ENCODE peak calls at places on chromosomes 7 and 10, in eight cellular contexts. One of them, this sample, is unnamed.

GRCh38 chr10:106410331-106410730 is 754.2 kb downstream of the SORCS1 start:
- DNase-seq in AG09319: no peak
- DNase-seq in HTR-8/SVneo: no peak
- DNase-seq in activated CD4-positive, alpha-beta memory T cell treated with anti-CD3 and anti-CD28 coated beads, Interleukin-2, amount 10 ng/mL, durations not matched to agents 7 days and 5 days: no peak
- DNase-seq in Caki2: no peak
- DNase-seq in effector CD8-positive, alpha-beta T cell: no peak
- DNase-seq in upper lobe of right lung: no peak
- DNase-seq in AG08395: no peak
- DNase-seq in this sample: no peak

GRCh38 chr7:5215313-5215712 is 25.3 kb downstream of the WIPI2 start:
- DNase-seq in effector CD8-positive, alpha-beta T cell: no peak
- DNase-seq in AG08395: no peak
- DNase-seq in HTR-8/SVneo: no peak
- DNase-seq in Caki2: no peak
- DNase-seq in activated CD4-positive, alpha-beta memory T cell treated with anti-CD3 and anti-CD28 coated beads, Interleukin-2, amount 10 ng/mL, durations not matched to agents 7 days and 5 days: no peak
- DNase-seq in AG09319: no peak
- DNase-seq in upper lobe of right lung: peak; percentile 38
- DNase-seq in this sample: no peak

GRCh38 chr7:84633-85020 is 107.7 kb upstream of the FAM20C start:
- DNase-seq in activated CD4-positive, alpha-beta memory T cell treated with anti-CD3 and anti-CD28 coated beads, Interleukin-2, amount 10 ng/mL, durations not matched to agents 7 days and 5 days: no peak
- DNase-seq in Caki2: no peak
- DNase-seq in upper lobe of right lung: no peak
- DNase-seq in AG09319: no peak
- DNase-seq in effector CD8-positive, alpha-beta T cell: no peak
- DNase-seq in HTR-8/SVneo: no peak
- DNase-seq in AG08395: no peak
- DNase-seq in this sample: no peak

GRCh38 chr10:33273295-33274002 is 61.0 kb downstream of the NRP1 start:
- DNase-seq in HTR-8/SVneo: peak; percentile 58
- DNase-seq in activated CD4-positive, alpha-beta memory T cell treated with anti-CD3 and anti-CD28 coated beads, Interleukin-2, amount 10 ng/mL, durations not matched to agents 7 days and 5 days: no peak
- DNase-seq in effector CD8-positive, alpha-beta T cell: no peak
- DNase-seq in AG08395: peak; percentile 94
- DNase-seq in AG09319: peak; percentile 98
- DNase-seq in upper lobe of right lung: peak; percentile 91
- DNase-seq in Caki2: peak; percentile 96
- DNase-seq in this sample: peak; percentile 89

GRCh38 chr7:7732566-7733290 is 14.3 kb upstream of the RPA3 start:
- DNase-seq in HTR-8/SVneo: peak; percentile 21
- DNase-seq in AG09319: peak; percentile 19
- DNase-seq in AG08395: peak; percentile 44
- DNase-seq in effector CD8-positive, alpha-beta T cell: no peak
- DNase-seq in activated CD4-positive, alpha-beta memory T cell treated with anti-CD3 and anti-CD28 coated beads, Interleukin-2, amount 10 ng/mL, durations not matched to agents 7 days and 5 days: no peak
- DNase-seq in upper lobe of right lung: no peak
- DNase-seq in Caki2: no peak
- DNase-seq in this sample: peak; percentile 80

GRCh38 chr10:119782981-119783664 is 57.3 kb downstream of the INPP5F start:
- DNase-seq in activated CD4-positive, alpha-beta memory T cell treated with anti-CD3 and anti-CD28 coated beads, Interleukin-2, amount 10 ng/mL, durations not matched to agents 7 days and 5 days: no peak
- DNase-seq in upper lobe of right lung: no peak
- DNase-seq in AG09319: no peak
- DNase-seq in HTR-8/SVneo: no peak
- DNase-seq in effector CD8-positive, alpha-beta T cell: no peak
- DNase-seq in Caki2: no peak
- DNase-seq in AG08395: peak; percentile 7
- DNase-seq in this sample: no peak

GRCh38 chr10:22816298-22816653 is 101.9 kb upstream of the PIP4K2A start:
- DNase-seq in HTR-8/SVneo: peak; percentile 73
- DNase-seq in Caki2: peak; percentile 98
- DNase-seq in effector CD8-positive, alpha-beta T cell: no peak
- DNase-seq in activated CD4-positive, alpha-beta memory T cell treated with anti-CD3 and anti-CD28 coated beads, Interleukin-2, amount 10 ng/mL, durations not matched to agents 7 days and 5 days: no peak
- DNase-seq in AG08395: peak; percentile 73
- DNase-seq in upper lobe of right lung: no peak
- DNase-seq in AG09319: no peak
- DNase-seq in this sample: peak; percentile 94

GRCh38 chr7:101093907-101094306 is 8.6 kb downstream of the TRIM56 start:
- DNase-seq in upper lobe of right lung: no peak
- DNase-seq in activated CD4-positive, alpha-beta memory T cell treated with anti-CD3 and anti-CD28 coated beads, Interleukin-2, amount 10 ng/mL, durations not matched to agents 7 days and 5 days: no peak
- DNase-seq in AG09319: no peak
- DNase-seq in Caki2: no peak
- DNase-seq in HTR-8/SVneo: peak; percentile 33
- DNase-seq in effector CD8-positive, alpha-beta T cell: no peak
- DNase-seq in AG08395: peak; percentile 81
- DNase-seq in this sample: peak; percentile 86

GRCh38 chr10:18087398-18087797 is 52.8 kb upstream of the CACNB2 start:
- DNase-seq in upper lobe of right lung: no peak
- DNase-seq in AG08395: no peak
- DNase-seq in activated CD4-positive, alpha-beta memory T cell treated with anti-CD3 and anti-CD28 coated beads, Interleukin-2, amount 10 ng/mL, durations not matched to agents 7 days and 5 days: no peak
- DNase-seq in HTR-8/SVneo: no peak
- DNase-seq in Caki2: no peak
- DNase-seq in AG09319: no peak
- DNase-seq in effector CD8-positive, alpha-beta T cell: no peak
- DNase-seq in this sample: no peak

GRCh38 chr7:116793795-116794360 is 68.5 kb upstream of the CAPZA2 start:
- DNase-seq in Caki2: no peak
- DNase-seq in upper lobe of right lung: no peak
- DNase-seq in AG08395: no peak
- DNase-seq in AG09319: no peak
- DNase-seq in HTR-8/SVneo: no peak
- DNase-seq in activated CD4-positive, alpha-beta memory T cell treated with anti-CD3 and anti-CD28 coated beads, Interleukin-2, amount 10 ng/mL, durations not matched to agents 7 days and 5 days: no peak
- DNase-seq in effector CD8-positive, alpha-beta T cell: no peak
- DNase-seq in this sample: no peak

GRCh38 chr10:88623835-88624234 is 37.3 kb downstream of the LIPJ start:
- DNase-seq in AG09319: no peak
- DNase-seq in HTR-8/SVneo: no peak
- DNase-seq in upper lobe of right lung: no peak
- DNase-seq in effector CD8-positive, alpha-beta T cell: no peak
- DNase-seq in Caki2: no peak
- DNase-seq in AG08395: no peak
- DNase-seq in activated CD4-positive, alpha-beta memory T cell treated with anti-CD3 and anti-CD28 coated beads, Interleukin-2, amount 10 ng/mL, durations not matched to agents 7 days and 5 days: no peak
- DNase-seq in this sample: no peak

GRCh38 chr10:63058236-63058635 is 74.9 kb upstream of the NRBF2 start:
- DNase-seq in activated CD4-positive, alpha-beta memory T cell treated with anti-CD3 and anti-CD28 coated beads, Interleukin-2, amount 10 ng/mL, durations not matched to agents 7 days and 5 days: no peak
- DNase-seq in AG08395: no peak
- DNase-seq in effector CD8-positive, alpha-beta T cell: no peak
- DNase-seq in AG09319: no peak
- DNase-seq in Caki2: no peak
- DNase-seq in upper lobe of right lung: no peak
- DNase-seq in HTR-8/SVneo: no peak
- DNase-seq in this sample: no peak

GRCh38 chr10:120422459-120422858 is 34.6 kb upstream of the PLPP4 start:
- DNase-seq in effector CD8-positive, alpha-beta T cell: no peak
- DNase-seq in AG09319: peak; percentile 28
- DNase-seq in activated CD4-positive, alpha-beta memory T cell treated with anti-CD3 and anti-CD28 coated beads, Interleukin-2, amount 10 ng/mL, durations not matched to agents 7 days and 5 days: no peak
- DNase-seq in Caki2: peak; percentile 39
- DNase-seq in upper lobe of right lung: no peak
- DNase-seq in HTR-8/SVneo: peak; percentile 37
- DNase-seq in AG08395: peak; percentile 86
- DNase-seq in this sample: peak; percentile 95

GRCh38 chr10:103618575-103619423 is 125.3 kb downstream of the NEURL1 start:
- DNase-seq in effector CD8-positive, alpha-beta T cell: no peak
- DNase-seq in AG08395: peak; percentile 77
- DNase-seq in AG09319: peak; percentile 83
- DNase-seq in upper lobe of right lung: no peak
- DNase-seq in Caki2: no peak
- DNase-seq in HTR-8/SVneo: no peak
- DNase-seq in activated CD4-positive, alpha-beta memory T cell treated with anti-CD3 and anti-CD28 coated beads, Interleukin-2, amount 10 ng/mL, durations not matched to agents 7 days and 5 days: no peak
- DNase-seq in this sample: peak; percentile 45

GRCh38 chr7:17357952-17358351 is 59.5 kb downstream of the AHR start:
- DNase-seq in AG09319: no peak
- DNase-seq in HTR-8/SVneo: no peak
- DNase-seq in upper lobe of right lung: no peak
- DNase-seq in effector CD8-positive, alpha-beta T cell: no peak
- DNase-seq in AG08395: no peak
- DNase-seq in Caki2: no peak
- DNase-seq in activated CD4-positive, alpha-beta memory T cell treated with anti-CD3 and anti-CD28 coated beads, Interleukin-2, amount 10 ng/mL, durations not matched to agents 7 days and 5 days: no peak
- DNase-seq in this sample: peak; percentile 53

GRCh38 chr7:100888988-100889760 is at the start of gene UFSP1:
- DNase-seq in Caki2: peak; percentile 74
- DNase-seq in effector CD8-positive, alpha-beta T cell: no peak
- DNase-seq in HTR-8/SVneo: peak; percentile 39
- DNase-seq in upper lobe of right lung: no peak
- DNase-seq in AG08395: no peak
- DNase-seq in AG09319: no peak
- DNase-seq in activated CD4-positive, alpha-beta memory T cell treated with anti-CD3 and anti-CD28 coated beads, Interleukin-2, amount 10 ng/mL, durations not matched to agents 7 days and 5 days: no peak
- DNase-seq in this sample: peak; percentile 11

GRCh38 chr10:80486151-80486692 is 32.1 kb downstream of the TSPAN14 start:
- DNase-seq in upper lobe of right lung: peak; percentile 65
- DNase-seq in HTR-8/SVneo: no peak
- DNase-seq in AG08395: no peak
- DNase-seq in Caki2: no peak
- DNase-seq in activated CD4-positive, alpha-beta memory T cell treated with anti-CD3 and anti-CD28 coated beads, Interleukin-2, amount 10 ng/mL, durations not matched to agents 7 days and 5 days: no peak
- DNase-seq in AG09319: no peak
- DNase-seq in effector CD8-positive, alpha-beta T cell: no peak
- DNase-seq in this sample: no peak

GRCh38 chr7:96093435-96093834 is 228.5 kb downstream of the SLC25A13 start:
- DNase-seq in Caki2: peak; percentile 23
- DNase-seq in effector CD8-positive, alpha-beta T cell: no peak
- DNase-seq in HTR-8/SVneo: no peak
- DNase-seq in AG09319: peak; percentile 43
- DNase-seq in AG08395: peak; percentile 74
- DNase-seq in upper lobe of right lung: no peak
- DNase-seq in activated CD4-positive, alpha-beta memory T cell treated with anti-CD3 and anti-CD28 coated beads, Interleukin-2, amount 10 ng/mL, durations not matched to agents 7 days and 5 days: no peak
- DNase-seq in this sample: peak; percentile 89

GRCh38 chr7:155988421-155988820 is 176.2 kb upstream of the SHH start:
- DNase-seq in effector CD8-positive, alpha-beta T cell: no peak
- DNase-seq in AG08395: no peak
- DNase-seq in activated CD4-positive, alpha-beta memory T cell treated with anti-CD3 and anti-CD28 coated beads, Interleukin-2, amount 10 ng/mL, durations not matched to agents 7 days and 5 days: peak; percentile 7
- DNase-seq in upper lobe of right lung: peak; percentile 62
- DNase-seq in HTR-8/SVneo: no peak
- DNase-seq in AG09319: no peak
- DNase-seq in Caki2: no peak
- DNase-seq in this sample: no peak

GRCh38 chr7:99314504-99314903 is 11.2 kb upstream of the ARPC1A start:
- DNase-seq in activated CD4-positive, alpha-beta memory T cell treated with anti-CD3 and anti-CD28 coated beads, Interleukin-2, amount 10 ng/mL, durations not matched to agents 7 days and 5 days: peak; percentile 71
- DNase-seq in upper lobe of right lung: no peak
- DNase-seq in effector CD8-positive, alpha-beta T cell: no peak
- DNase-seq in Caki2: no peak
- DNase-seq in AG09319: no peak
- DNase-seq in HTR-8/SVneo: no peak
- DNase-seq in AG08395: no peak
- DNase-seq in this sample: no peak

GRCh38 chr10:121891103-121891502 is 36.7 kb downstream of the ATE1 start:
- DNase-seq in Caki2: no peak
- DNase-seq in upper lobe of right lung: no peak
- DNase-seq in AG08395: no peak
- DNase-seq in activated CD4-positive, alpha-beta memory T cell treated with anti-CD3 and anti-CD28 coated beads, Interleukin-2, amount 10 ng/mL, durations not matched to agents 7 days and 5 days: no peak
- DNase-seq in HTR-8/SVneo: no peak
- DNase-seq in effector CD8-positive, alpha-beta T cell: no peak
- DNase-seq in AG09319: no peak
- DNase-seq in this sample: no peak

GRCh38 chr7:119175916-119176627 is 951.6 kb downstream of the ANKRD7 start:
- DNase-seq in AG09319: no peak
- DNase-seq in upper lobe of right lung: peak; percentile 52
- DNase-seq in HTR-8/SVneo: peak; percentile 3
- DNase-seq in Caki2: peak; percentile 50
- DNase-seq in effector CD8-positive, alpha-beta T cell: no peak
- DNase-seq in AG08395: peak; percentile 1
- DNase-seq in activated CD4-positive, alpha-beta memory T cell treated with anti-CD3 and anti-CD28 coated beads, Interleukin-2, amount 10 ng/mL, durations not matched to agents 7 days and 5 days: peak; percentile 26
- DNase-seq in this sample: peak; percentile 69

GRCh38 chr10:132066186-132066585 is 440 bp downstream of the JAKMIP3 start:
- DNase-seq in activated CD4-positive, alpha-beta memory T cell treated with anti-CD3 and anti-CD28 coated beads, Interleukin-2, amount 10 ng/mL, durations not matched to agents 7 days and 5 days: no peak
- DNase-seq in AG08395: peak; percentile 19
- DNase-seq in effector CD8-positive, alpha-beta T cell: no peak
- DNase-seq in AG09319: no peak
- DNase-seq in upper lobe of right lung: peak; percentile 54
- DNase-seq in Caki2: no peak
- DNase-seq in HTR-8/SVneo: no peak
- DNase-seq in this sample: peak; percentile 27

GRCh38 chr7:71683382-71683781 is 551.4 kb downstream of the GALNT17 start:
- DNase-seq in upper lobe of right lung: no peak
- DNase-seq in AG09319: no peak
- DNase-seq in Caki2: no peak
- DNase-seq in HTR-8/SVneo: no peak
- DNase-seq in effector CD8-positive, alpha-beta T cell: no peak
- DNase-seq in activated CD4-positive, alpha-beta memory T cell treated with anti-CD3 and anti-CD28 coated beads, Interleukin-2, amount 10 ng/mL, durations not matched to agents 7 days and 5 days: no peak
- DNase-seq in AG08395: no peak
- DNase-seq in this sample: no peak

GRCh38 chr7:140003913-140004382 is 58.8 kb downstream of the PARP12 start:
- DNase-seq in HTR-8/SVneo: peak; percentile 46
- DNase-seq in activated CD4-positive, alpha-beta memory T cell treated with anti-CD3 and anti-CD28 coated beads, Interleukin-2, amount 10 ng/mL, durations not matched to agents 7 days and 5 days: peak; percentile 39
- DNase-seq in effector CD8-positive, alpha-beta T cell: no peak
- DNase-seq in Caki2: peak; percentile 35
- DNase-seq in upper lobe of right lung: peak; percentile 25
- DNase-seq in AG09319: peak; percentile 23
- DNase-seq in AG08395: peak; percentile 83
- DNase-seq in this sample: peak; percentile 74

GRCh38 chr7:90231304-90231703 is 13.7 kb upstream of the CFAP69 start:
- DNase-seq in HTR-8/SVneo: no peak
- DNase-seq in AG08395: no peak
- DNase-seq in AG09319: no peak
- DNase-seq in Caki2: no peak
- DNase-seq in upper lobe of right lung: no peak
- DNase-seq in effector CD8-positive, alpha-beta T cell: no peak
- DNase-seq in activated CD4-positive, alpha-beta memory T cell treated with anti-CD3 and anti-CD28 coated beads, Interleukin-2, amount 10 ng/mL, durations not matched to agents 7 days and 5 days: no peak
- DNase-seq in this sample: no peak

GRCh38 chr10:71613303-71613777 is 106.2 kb downstream of the C10orf105 start:
- DNase-seq in AG08395: peak; percentile 53
- DNase-seq in Caki2: peak; percentile 12
- DNase-seq in upper lobe of right lung: no peak
- DNase-seq in effector CD8-positive, alpha-beta T cell: no peak
- DNase-seq in activated CD4-positive, alpha-beta memory T cell treated with anti-CD3 and anti-CD28 coated beads, Interleukin-2, amount 10 ng/mL, durations not matched to agents 7 days and 5 days: no peak
- DNase-seq in AG09319: no peak
- DNase-seq in HTR-8/SVneo: no peak
- DNase-seq in this sample: no peak

GRCh38 chr7:158252837-158253669 is 334.6 kb downstream of the PTPRN2 start:
- DNase-seq in Caki2: no peak
- DNase-seq in activated CD4-positive, alpha-beta memory T cell treated with anti-CD3 and anti-CD28 coated beads, Interleukin-2, amount 10 ng/mL, durations not matched to agents 7 days and 5 days: no peak
- DNase-seq in effector CD8-positive, alpha-beta T cell: no peak
- DNase-seq in AG09319: no peak
- DNase-seq in HTR-8/SVneo: no peak
- DNase-seq in AG08395: no peak
- DNase-seq in upper lobe of right lung: peak; percentile 61
- DNase-seq in this sample: no peak

GRCh38 chr10:99537381-99538286 is 4.9 kb downstream of the NKX2-3 start:
- DNase-seq in effector CD8-positive, alpha-beta T cell: no peak
- DNase-seq in Caki2: no peak
- DNase-seq in AG08395: no peak
- DNase-seq in activated CD4-positive, alpha-beta memory T cell treated with anti-CD3 and anti-CD28 coated beads, Interleukin-2, amount 10 ng/mL, durations not matched to agents 7 days and 5 days: no peak
- DNase-seq in upper lobe of right lung: no peak
- DNase-seq in HTR-8/SVneo: no peak
- DNase-seq in AG09319: no peak
- DNase-seq in this sample: no peak

GRCh38 chr10:99711129-99711719 is 20.7 kb downstream of the COX15 start:
- DNase-seq in activated CD4-positive, alpha-beta memory T cell treated with anti-CD3 and anti-CD28 coated beads, Interleukin-2, amount 10 ng/mL, durations not matched to agents 7 days and 5 days: peak; percentile 25
- DNase-seq in AG08395: peak; percentile 70
- DNase-seq in HTR-8/SVneo: peak; percentile 53
- DNase-seq in effector CD8-positive, alpha-beta T cell: no peak
- DNase-seq in AG09319: peak; percentile 45
- DNase-seq in Caki2: peak; percentile 37
- DNase-seq in upper lobe of right lung: no peak
- DNase-seq in this sample: peak; percentile 71